ENCODE peak calls at places on chromosomes 1 and 21, in five cellular contexts. One of them, this sample, is unnamed.

GRCh38 chr21:23936224-23936623 is 1671.1 kb downstream of the MRPL39 start:
- DNase-seq in left colon: no peak
- DNase-seq in GM12891: peak
- DNase-seq in myocyte: no peak
- DNase-seq in GM10248: no peak
- DNase-seq in this sample: peak

GRCh38 chr1:207240325-207241095 is 81.0 kb upstream of the CD55 start:
- DNase-seq in left colon: no peak
- DNase-seq in GM12891: no peak
- DNase-seq in GM10248: no peak
- DNase-seq in myocyte: no peak
- DNase-seq in this sample: no peak

GRCh38 chr1:19643602-19644419 is at the start of gene NBL1:
- DNase-seq in GM12891: peak
- DNase-seq in myocyte: peak
- DNase-seq in GM10248: peak
- DNase-seq in left colon: peak
- DNase-seq in this sample: no peak

GRCh38 chr1:64182207-64182606 is 21.2 kb upstream of the UBE2U start:
- DNase-seq in myocyte: no peak
- DNase-seq in GM10248: no peak
- DNase-seq in left colon: no peak
- DNase-seq in GM12891: no peak
- DNase-seq in this sample: no peak

GRCh38 chr21:44402323-44403105 is 49.1 kb downstream of the TRPM2 start:
- DNase-seq in GM12891: no peak
- DNase-seq in myocyte: no peak
- DNase-seq in GM10248: no peak
- DNase-seq in left colon: no peak
- DNase-seq in this sample: no peak

GRCh38 chr1:1562556-1563195 is 12.0 kb downstream of the SSU72 start:
- DNase-seq in GM10248: no peak
- DNase-seq in left colon: no peak
- DNase-seq in GM12891: no peak
- DNase-seq in myocyte: no peak
- DNase-seq in this sample: no peak

GRCh38 chr1:112808861-112809684 is 93.9 kb upstream of the PPM1J start:
- DNase-seq in myocyte: peak
- DNase-seq in GM10248: peak
- DNase-seq in left colon: peak
- DNase-seq in GM12891: peak
- DNase-seq in this sample: peak

GRCh38 chr1:61742620-61743431 is 546 bp downstream of the PATJ start:
- DNase-seq in left colon: no peak
- DNase-seq in GM10248: peak
- DNase-seq in GM12891: peak
- DNase-seq in myocyte: peak
- DNase-seq in this sample: peak

GRCh38 chr1:175599212-175599681 is 144.1 kb downstream of the TNR start:
- DNase-seq in GM10248: peak
- DNase-seq in left colon: peak
- DNase-seq in myocyte: no peak
- DNase-seq in GM12891: no peak
- DNase-seq in this sample: no peak

GRCh38 chr1:212852105-212852688 is 4.7 kb upstream of the SPATA45 start:
- DNase-seq in GM12891: no peak
- DNase-seq in myocyte: no peak
- DNase-seq in GM10248: no peak
- DNase-seq in left colon: no peak
- DNase-seq in this sample: no peak

GRCh38 chr1:21240706-21241105 is 49.6 kb downstream of the ECE1 start:
- DNase-seq in GM12891: no peak
- DNase-seq in myocyte: no peak
- DNase-seq in left colon: no peak
- DNase-seq in GM10248: no peak
- DNase-seq in this sample: no peak

GRCh38 chr1:232162001-232162400 is 467.9 kb downstream of the SIPA1L2 start:
- DNase-seq in myocyte: peak
- DNase-seq in left colon: no peak
- DNase-seq in GM12891: no peak
- DNase-seq in GM10248: no peak
- DNase-seq in this sample: no peak

GRCh38 chr1:109498161-109498801 is 4.4 kb downstream of the CYB561D1 start:
- DNase-seq in GM10248: no peak
- DNase-seq in myocyte: peak
- DNase-seq in GM12891: no peak
- DNase-seq in left colon: no peak
- DNase-seq in this sample: peak

GRCh38 chr1:15741183-15741850 is 982 bp upstream of the TMEM82 start:
- DNase-seq in GM10248: peak
- DNase-seq in myocyte: peak
- DNase-seq in left colon: peak
- DNase-seq in GM12891: peak
- DNase-seq in this sample: peak

GRCh38 chr1:199463521-199464127 is 563.9 kb upstream of the NR5A2 start:
- DNase-seq in myocyte: no peak
- DNase-seq in GM10248: peak
- DNase-seq in left colon: no peak
- DNase-seq in GM12891: no peak
- DNase-seq in this sample: peak

GRCh38 chr1:17059391-17060128 is 5.7 kb upstream of the SDHB start:
- DNase-seq in GM12891: no peak
- DNase-seq in myocyte: peak
- DNase-seq in GM10248: peak
- DNase-seq in left colon: peak
- DNase-seq in this sample: peak

GRCh38 chr1:203324103-203325003 is 19.0 kb downstream of the BTG2 start:
- DNase-seq in left colon: no peak
- DNase-seq in GM12891: no peak
- DNase-seq in GM10248: no peak
- DNase-seq in myocyte: no peak
- DNase-seq in this sample: no peak

GRCh38 chr1:226133504-226134123 is 52.9 kb downstream of the ACBD3 start:
- DNase-seq in GM12891: no peak
- DNase-seq in myocyte: no peak
- DNase-seq in GM10248: no peak
- DNase-seq in left colon: no peak
- DNase-seq in this sample: no peak

This sample was measured in SJCRH30.